ENCODE peak calls at places on chromosomes 7 and 10, in seven cellular contexts. One of them, this sample, is unnamed.

GRCh38 chr7:18995811-18996400 is 121.5 kb downstream of the TWIST1 start:
- DNase-seq in transverse colon: no peak
- DNase-seq in ovary: no peak
- DNase-seq in A549: no peak
- DNase-seq in K562: no peak
- DNase-seq in sigmoid colon: no peak
- DNase-seq in GM12878: no peak
- DNase-seq in this sample: no peak

GRCh38 chr7:129635300-129636029 is 23.9 kb downstream of the NRF1 start:
- DNase-seq in transverse colon: peak
- DNase-seq in ovary: peak
- DNase-seq in A549: peak
- DNase-seq in K562: peak
- DNase-seq in sigmoid colon: peak
- DNase-seq in GM12878: peak
- DNase-seq in this sample: peak

GRCh38 chr7:10022957-10023356 is 950.7 kb upstream of the PHF14 start:
- DNase-seq in transverse colon: no peak
- DNase-seq in ovary: no peak
- DNase-seq in A549: no peak
- DNase-seq in K562: no peak
- DNase-seq in sigmoid colon: no peak
- DNase-seq in GM12878: no peak
- DNase-seq in this sample: no peak

GRCh38 chr10:110843796-110844616 is 27.7 kb upstream of the PDCD4 start:
- DNase-seq in transverse colon: peak
- DNase-seq in ovary: no peak
- DNase-seq in A549: no peak
- DNase-seq in K562: no peak
- DNase-seq in sigmoid colon: peak
- DNase-seq in GM12878: no peak
- DNase-seq in this sample: no peak

GRCh38 chr7:45638916-45639315 is 64.7 kb downstream of the ADCY1 start:
- DNase-seq in transverse colon: no peak
- DNase-seq in ovary: no peak
- DNase-seq in A549: no peak
- DNase-seq in K562: no peak
- DNase-seq in sigmoid colon: no peak
- DNase-seq in GM12878: no peak
- DNase-seq in this sample: no peak

GRCh38 chr7:92904292-92905131 is 68.1 kb upstream of the CDK6 start:
- DNase-seq in transverse colon: no peak
- DNase-seq in ovary: no peak
- DNase-seq in A549: no peak
- DNase-seq in K562: peak
- DNase-seq in sigmoid colon: no peak
- DNase-seq in GM12878: peak
- DNase-seq in this sample: no peak

GRCh38 chr7:107502797-107503196 is 32.9 kb downstream of the GPR22 start:
- DNase-seq in transverse colon: no peak
- DNase-seq in ovary: no peak
- DNase-seq in A549: no peak
- DNase-seq in K562: no peak
- DNase-seq in sigmoid colon: no peak
- DNase-seq in GM12878: no peak
- DNase-seq in this sample: no peak

GRCh38 chr10:17685227-17685840 is 41.4 kb downstream of the STAM start:
- DNase-seq in transverse colon: no peak
- DNase-seq in ovary: no peak
- DNase-seq in A549: no peak
- DNase-seq in K562: no peak
- DNase-seq in sigmoid colon: no peak
- DNase-seq in GM12878: peak
- DNase-seq in this sample: no peak

GRCh38 chr10:71597821-71598498 is 121.6 kb downstream of the C10orf105 start:
- DNase-seq in transverse colon: peak
- DNase-seq in ovary: peak
- DNase-seq in A549: no peak
- DNase-seq in K562: peak
- DNase-seq in sigmoid colon: peak
- DNase-seq in GM12878: no peak
- DNase-seq in this sample: peak

GRCh38 chr7:112080974-112081373 is 125.2 kb downstream of the DOCK4 start:
- DNase-seq in transverse colon: no peak
- DNase-seq in ovary: no peak
- DNase-seq in A549: no peak
- DNase-seq in K562: no peak
- DNase-seq in sigmoid colon: no peak
- DNase-seq in GM12878: peak
- DNase-seq in this sample: peak

GRCh38 chr10:7315906-7316305 is 94.9 kb downstream of the SFMBT2 start:
- DNase-seq in transverse colon: no peak
- DNase-seq in ovary: no peak
- DNase-seq in A549: no peak
- DNase-seq in K562: no peak
- DNase-seq in sigmoid colon: no peak
- DNase-seq in GM12878: no peak
- DNase-seq in this sample: no peak

GRCh38 chr7:41689815-41690214 is 13.1 kb downstream of the INHBA start:
- DNase-seq in transverse colon: no peak
- DNase-seq in ovary: no peak
- DNase-seq in A549: no peak
- DNase-seq in K562: no peak
- DNase-seq in sigmoid colon: no peak
- DNase-seq in GM12878: no peak
- DNase-seq in this sample: peak
- TF ChIP-seq EP300 in transverse colon: no peak
- TF ChIP-seq EP300 in ovary: no peak
- TF ChIP-seq EP300 in A549: no peak
- TF ChIP-seq EP300 in K562: no peak
- TF ChIP-seq EP300 in sigmoid colon: no peak
- TF ChIP-seq EP300 in GM12878: no peak
- TF ChIP-seq EP300 in this sample: no peak

GRCh38 chr10:103499881-103500280 is 6.4 kb downstream of the NEURL1 start:
- DNase-seq in transverse colon: no peak
- DNase-seq in ovary: no peak
- DNase-seq in A549: no peak
- DNase-seq in K562: no peak
- DNase-seq in sigmoid colon: no peak
- DNase-seq in GM12878: no peak
- DNase-seq in this sample: no peak
- TF ChIP-seq EP300 in transverse colon: no peak
- TF ChIP-seq EP300 in ovary: no peak
- TF ChIP-seq EP300 in A549: no peak
- TF ChIP-seq EP300 in K562: no peak
- TF ChIP-seq EP300 in sigmoid colon: no peak
- TF ChIP-seq EP300 in GM12878: no peak
- TF ChIP-seq EP300 in this sample: no peak

DNA sequence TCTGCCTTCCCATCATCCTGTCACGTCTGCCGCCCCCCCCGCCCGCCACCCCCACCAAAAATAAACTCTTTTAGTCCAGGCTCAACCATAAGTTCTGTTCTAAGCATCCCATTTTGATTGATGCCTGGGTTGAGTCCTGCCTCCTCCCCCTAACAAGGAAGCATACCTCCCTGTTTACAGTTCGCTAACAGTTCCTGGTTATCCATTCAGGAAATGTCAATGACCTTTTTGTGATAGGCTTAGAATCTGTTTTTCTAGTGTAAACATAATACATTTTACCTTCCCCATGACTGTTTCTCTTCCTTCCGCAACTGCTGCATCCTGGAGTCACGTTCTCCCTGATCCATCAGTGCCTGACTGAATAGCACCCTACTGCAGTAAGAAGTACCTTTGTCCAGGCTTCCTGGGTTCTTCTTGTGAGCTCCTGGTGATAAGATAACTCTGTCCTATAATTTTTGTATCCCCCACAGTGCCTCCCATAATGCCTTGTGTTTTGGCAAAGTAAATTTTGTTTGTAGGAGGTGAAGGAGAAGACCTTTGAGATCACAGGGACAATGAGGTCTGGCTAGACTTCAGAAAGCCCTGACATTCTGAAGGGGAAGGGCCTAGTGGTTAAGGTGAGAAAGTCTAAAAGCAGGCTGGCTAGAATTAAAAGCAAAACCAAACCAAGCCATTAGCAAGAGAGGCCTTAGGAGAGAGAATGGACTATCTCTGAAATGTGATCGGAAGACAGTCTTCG is 7.3 kb downstream of the AGFG2 start:
- DNase-seq in transverse colon: peak
- DNase-seq in ovary: peak
- DNase-seq in A549: peak
- DNase-seq in K562: no peak
- DNase-seq in sigmoid colon: no peak
- DNase-seq in GM12878: no peak
- DNase-seq in this sample: no peak
- TF ChIP-seq EP300 in transverse colon: no peak
- TF ChIP-seq EP300 in ovary: no peak
- TF ChIP-seq EP300 in A549: no peak
- TF ChIP-seq EP300 in K562: no peak
- TF ChIP-seq EP300 in sigmoid colon: no peak
- TF ChIP-seq EP300 in GM12878: no peak
- TF ChIP-seq EP300 in this sample: no peak

DNA sequence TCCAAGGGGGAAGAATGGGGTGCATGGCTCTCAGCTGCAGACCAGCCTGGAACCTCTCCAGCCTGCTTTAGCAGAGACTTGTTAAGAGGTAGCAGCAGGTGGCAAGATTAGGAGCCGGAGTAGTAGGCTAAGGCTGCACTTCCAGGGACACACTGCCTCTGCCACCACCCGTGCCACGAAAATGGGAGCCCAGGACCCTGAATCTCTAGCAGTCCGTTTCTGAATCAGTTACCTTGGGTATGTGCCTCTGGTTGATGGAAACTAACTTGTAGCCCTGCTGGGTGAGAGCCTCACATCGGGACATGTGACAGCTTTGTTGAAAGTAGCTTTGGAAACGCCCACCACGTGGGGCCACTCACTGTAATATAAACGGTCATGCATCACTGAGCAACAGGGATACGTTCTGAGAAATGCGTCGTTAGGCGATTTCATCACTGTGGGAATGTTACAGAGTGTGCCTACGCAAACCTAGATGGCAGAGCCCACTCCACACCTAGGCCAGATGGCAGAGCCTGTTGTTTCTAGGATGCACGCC is 25.9 kb downstream of the HTRA1 start:
- DNase-seq in transverse colon: peak
- DNase-seq in ovary: no peak
- DNase-seq in A549: no peak
- DNase-seq in K562: no peak
- DNase-seq in sigmoid colon: peak
- DNase-seq in GM12878: no peak
- DNase-seq in this sample: no peak
- TF ChIP-seq EP300 in transverse colon: peak
- TF ChIP-seq EP300 in ovary: no peak
- TF ChIP-seq EP300 in A549: no peak
- TF ChIP-seq EP300 in K562: no peak
- TF ChIP-seq EP300 in sigmoid colon: peak
- TF ChIP-seq EP300 in GM12878: no peak
- TF ChIP-seq EP300 in this sample: no peak